ENCODE peak calls at places on chromosomes 16 and 17, in ten cellular contexts. One of them, this sample, is unnamed.

GRCh38 chr16:14050297-14051027 is 20.7 kb upstream of the MRTFB start:
- DNase-seq in WTC11: peak
- DNase-seq in suprapubic skin: peak
- DNase-seq in lower lobe of right lung: no peak
- DNase-seq in mucosa of descending colon: no peak
- DNase-seq in activated CD8-positive, alpha-beta T cell treated with anti-CD3 and anti-CD28 coated beads for 36 hours: no peak
- DNase-seq in HFFc6: no peak
- DNase-seq in testis: no peak
- DNase-seq in fibroblast of mammary gland: no peak
- DNase-seq in Caco-2: peak
- DNase-seq in this sample: peak

GRCh38 chr16:10623059-10623458 is 42.7 kb upstream of the EMP2 start:
- DNase-seq in WTC11: no peak
- DNase-seq in suprapubic skin: no peak
- DNase-seq in lower lobe of right lung: no peak
- DNase-seq in mucosa of descending colon: no peak
- DNase-seq in activated CD8-positive, alpha-beta T cell treated with anti-CD3 and anti-CD28 coated beads for 36 hours: no peak
- DNase-seq in HFFc6: no peak
- DNase-seq in testis: no peak
- DNase-seq in fibroblast of mammary gland: no peak
- DNase-seq in Caco-2: no peak
- DNase-seq in this sample: no peak

GRCh38 chr16:72597938-72598337 is 426.0 kb upstream of the PMFBP1 start:
- DNase-seq in WTC11: no peak
- DNase-seq in suprapubic skin: no peak
- DNase-seq in lower lobe of right lung: no peak
- DNase-seq in mucosa of descending colon: no peak
- DNase-seq in activated CD8-positive, alpha-beta T cell treated with anti-CD3 and anti-CD28 coated beads for 36 hours: no peak
- DNase-seq in HFFc6: no peak
- DNase-seq in testis: no peak
- DNase-seq in fibroblast of mammary gland: no peak
- DNase-seq in Caco-2: no peak
- DNase-seq in this sample: no peak

GRCh38 chr16:48596326-48596725 is 13.7 kb downstream of the N4BP1 start:
- DNase-seq in WTC11: no peak
- DNase-seq in suprapubic skin: no peak
- DNase-seq in lower lobe of right lung: no peak
- DNase-seq in mucosa of descending colon: no peak
- DNase-seq in activated CD8-positive, alpha-beta T cell treated with anti-CD3 and anti-CD28 coated beads for 36 hours: peak
- DNase-seq in HFFc6: no peak
- DNase-seq in testis: no peak
- DNase-seq in fibroblast of mammary gland: no peak
- DNase-seq in Caco-2: no peak
- DNase-seq in this sample: no peak

GRCh38 chr17:61809816-61810392 is 53.4 kb downstream of the BRIP1 start:
- DNase-seq in WTC11: no peak
- DNase-seq in suprapubic skin: no peak
- DNase-seq in lower lobe of right lung: no peak
- DNase-seq in mucosa of descending colon: no peak
- DNase-seq in activated CD8-positive, alpha-beta T cell treated with anti-CD3 and anti-CD28 coated beads for 36 hours: no peak
- DNase-seq in HFFc6: peak
- DNase-seq in testis: no peak
- DNase-seq in fibroblast of mammary gland: peak
- DNase-seq in Caco-2: no peak
- DNase-seq in this sample: no peak

GRCh38 chr16:85497622-85498314 is 115.4 kb upstream of the GSE1 start:
- DNase-seq in WTC11: no peak
- DNase-seq in suprapubic skin: no peak
- DNase-seq in lower lobe of right lung: no peak
- DNase-seq in mucosa of descending colon: no peak
- DNase-seq in activated CD8-positive, alpha-beta T cell treated with anti-CD3 and anti-CD28 coated beads for 36 hours: no peak
- DNase-seq in HFFc6: no peak
- DNase-seq in testis: peak
- DNase-seq in fibroblast of mammary gland: no peak
- DNase-seq in Caco-2: no peak
- DNase-seq in this sample: no peak

GRCh38 chr17:3963214-3964201 is 729 bp downstream of the ATP2A3 start:
- DNase-seq in WTC11: peak
- DNase-seq in suprapubic skin: no peak
- DNase-seq in lower lobe of right lung: peak
- DNase-seq in mucosa of descending colon: peak
- DNase-seq in activated CD8-positive, alpha-beta T cell treated with anti-CD3 and anti-CD28 coated beads for 36 hours: peak
- DNase-seq in HFFc6: no peak
- DNase-seq in testis: no peak
- DNase-seq in fibroblast of mammary gland: no peak
- DNase-seq in Caco-2: no peak
- DNase-seq in this sample: peak

GRCh38 chr17:60887607-60888028 is 210.0 kb downstream of the BCAS3 start:
- DNase-seq in WTC11: no peak
- DNase-seq in suprapubic skin: no peak
- DNase-seq in lower lobe of right lung: no peak
- DNase-seq in mucosa of descending colon: no peak
- DNase-seq in activated CD8-positive, alpha-beta T cell treated with anti-CD3 and anti-CD28 coated beads for 36 hours: no peak
- DNase-seq in HFFc6: no peak
- DNase-seq in testis: no peak
- DNase-seq in fibroblast of mammary gland: no peak
- DNase-seq in Caco-2: no peak
- DNase-seq in this sample: no peak

GRCh38 chr17:8488931-8489330 is 53.2 kb downstream of the NDEL1 start:
- DNase-seq in WTC11: no peak
- DNase-seq in suprapubic skin: no peak
- DNase-seq in lower lobe of right lung: no peak
- DNase-seq in mucosa of descending colon: no peak
- DNase-seq in activated CD8-positive, alpha-beta T cell treated with anti-CD3 and anti-CD28 coated beads for 36 hours: no peak
- DNase-seq in HFFc6: peak
- DNase-seq in testis: no peak
- DNase-seq in fibroblast of mammary gland: peak
- DNase-seq in Caco-2: no peak
- DNase-seq in this sample: no peak

GRCh38 chr16:81921873-81922584 is 89.2 kb downstream of the SDR42E1 start:
- DNase-seq in WTC11: no peak
- DNase-seq in suprapubic skin: no peak
- DNase-seq in lower lobe of right lung: no peak
- DNase-seq in mucosa of descending colon: no peak
- DNase-seq in activated CD8-positive, alpha-beta T cell treated with anti-CD3 and anti-CD28 coated beads for 36 hours: no peak
- DNase-seq in HFFc6: no peak
- DNase-seq in testis: no peak
- DNase-seq in fibroblast of mammary gland: no peak
- DNase-seq in Caco-2: peak
- DNase-seq in this sample: no peak

GRCh38 chr16:55638256-55638655 is 17.5 kb upstream of the SLC6A2 start:
- DNase-seq in WTC11: no peak
- DNase-seq in suprapubic skin: no peak
- DNase-seq in lower lobe of right lung: no peak
- DNase-seq in mucosa of descending colon: no peak
- DNase-seq in activated CD8-positive, alpha-beta T cell treated with anti-CD3 and anti-CD28 coated beads for 36 hours: no peak
- DNase-seq in HFFc6: no peak
- DNase-seq in testis: no peak
- DNase-seq in fibroblast of mammary gland: no peak
- DNase-seq in Caco-2: no peak
- DNase-seq in this sample: no peak

GRCh38 chr16:21222495-21223337 is 10.8 kb upstream of the ANKS4B start:
- DNase-seq in WTC11: no peak
- DNase-seq in suprapubic skin: no peak
- DNase-seq in lower lobe of right lung: no peak
- DNase-seq in mucosa of descending colon: no peak
- DNase-seq in activated CD8-positive, alpha-beta T cell treated with anti-CD3 and anti-CD28 coated beads for 36 hours: no peak
- DNase-seq in HFFc6: no peak
- DNase-seq in testis: no peak
- DNase-seq in fibroblast of mammary gland: no peak
- DNase-seq in Caco-2: peak
- DNase-seq in this sample: no peak

GRCh38 chr17:47717261-47717697 is 15.8 kb upstream of the TBX21 start:
- DNase-seq in WTC11: no peak
- DNase-seq in suprapubic skin: no peak
- DNase-seq in lower lobe of right lung: no peak
- DNase-seq in mucosa of descending colon: no peak
- DNase-seq in activated CD8-positive, alpha-beta T cell treated with anti-CD3 and anti-CD28 coated beads for 36 hours: peak
- DNase-seq in HFFc6: no peak
- DNase-seq in testis: no peak
- DNase-seq in fibroblast of mammary gland: no peak
- DNase-seq in Caco-2: no peak
- DNase-seq in this sample: no peak

GRCh38 chr17:34673516-34673915 is 94.1 kb downstream of the TMEM132E start:
- DNase-seq in WTC11: no peak
- DNase-seq in suprapubic skin: no peak
- DNase-seq in lower lobe of right lung: no peak
- DNase-seq in mucosa of descending colon: no peak
- DNase-seq in activated CD8-positive, alpha-beta T cell treated with anti-CD3 and anti-CD28 coated beads for 36 hours: no peak
- DNase-seq in HFFc6: no peak
- DNase-seq in testis: no peak
- DNase-seq in fibroblast of mammary gland: no peak
- DNase-seq in Caco-2: no peak
- DNase-seq in this sample: no peak

GRCh38 chr16:64428463-64428862 is 693.4 kb downstream of the CDH11 start:
- DNase-seq in WTC11: no peak
- DNase-seq in suprapubic skin: no peak
- DNase-seq in lower lobe of right lung: no peak
- DNase-seq in mucosa of descending colon: no peak
- DNase-seq in activated CD8-positive, alpha-beta T cell treated with anti-CD3 and anti-CD28 coated beads for 36 hours: no peak
- DNase-seq in HFFc6: peak
- DNase-seq in testis: no peak
- DNase-seq in fibroblast of mammary gland: peak
- DNase-seq in Caco-2: no peak
- DNase-seq in this sample: no peak

GRCh38 chr17:60229189-60229802 is 79.5 kb downstream of the CA4 start:
- DNase-seq in WTC11: no peak
- DNase-seq in suprapubic skin: no peak
- DNase-seq in lower lobe of right lung: no peak
- DNase-seq in mucosa of descending colon: peak
- DNase-seq in activated CD8-positive, alpha-beta T cell treated with anti-CD3 and anti-CD28 coated beads for 36 hours: no peak
- DNase-seq in HFFc6: peak
- DNase-seq in testis: no peak
- DNase-seq in fibroblast of mammary gland: peak
- DNase-seq in Caco-2: no peak
- DNase-seq in this sample: no peak

GRCh38 chr16:25691519-25692091 is at the start of gene HS3ST4:
- DNase-seq in WTC11: peak
- DNase-seq in suprapubic skin: no peak
- DNase-seq in lower lobe of right lung: no peak
- DNase-seq in mucosa of descending colon: no peak
- DNase-seq in activated CD8-positive, alpha-beta T cell treated with anti-CD3 and anti-CD28 coated beads for 36 hours: no peak
- DNase-seq in HFFc6: no peak
- DNase-seq in testis: peak
- DNase-seq in fibroblast of mammary gland: no peak
- DNase-seq in Caco-2: no peak
- DNase-seq in this sample: peak

GRCh38 chr17:49249292-49249794 is 18.8 kb upstream of the PHOSPHO1 start:
- DNase-seq in WTC11: no peak
- DNase-seq in suprapubic skin: no peak
- DNase-seq in lower lobe of right lung: peak
- DNase-seq in mucosa of descending colon: no peak
- DNase-seq in activated CD8-positive, alpha-beta T cell treated with anti-CD3 and anti-CD28 coated beads for 36 hours: no peak
- DNase-seq in HFFc6: no peak
- DNase-seq in testis: peak
- DNase-seq in fibroblast of mammary gland: no peak
- DNase-seq in Caco-2: no peak
- DNase-seq in this sample: no peak

DNA sequence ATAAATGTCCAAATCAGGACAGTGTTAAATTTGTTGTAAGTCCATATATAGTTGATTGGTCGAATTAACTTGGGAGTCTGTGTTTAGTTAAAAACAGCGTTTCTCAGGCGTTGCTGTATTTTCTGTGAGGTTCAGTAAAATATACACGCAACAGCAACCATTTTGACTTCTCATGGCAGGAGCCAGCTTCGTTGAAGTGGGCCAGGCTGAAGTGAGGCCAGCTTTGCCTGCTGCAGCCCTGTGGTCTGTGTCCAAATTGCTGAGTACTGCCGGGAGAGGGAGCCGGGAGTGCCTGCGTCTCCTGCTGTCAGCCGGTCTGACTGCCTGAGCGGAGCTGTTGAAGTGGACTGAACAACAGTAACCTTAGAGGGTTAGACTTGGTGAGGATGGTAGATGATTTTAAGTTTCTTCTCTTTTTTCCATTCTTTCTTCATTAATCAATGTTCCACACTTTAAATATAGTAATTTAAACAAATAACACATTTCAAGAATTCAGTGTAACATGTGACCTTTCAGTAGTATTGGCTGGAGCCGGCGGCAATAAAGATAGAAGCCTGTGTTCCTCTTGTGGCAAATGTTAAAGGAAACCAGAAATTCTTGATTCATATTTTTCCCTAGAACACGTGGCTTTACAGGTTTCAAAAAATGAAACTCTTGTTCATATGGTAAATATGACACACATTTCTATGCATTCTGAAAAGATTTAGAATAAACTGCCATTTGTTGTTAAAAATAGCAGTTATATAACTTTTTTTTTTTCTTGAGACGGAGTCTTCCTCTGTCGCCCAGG is 37.0 kb upstream of the ZNF750 start:
- DNase-seq in WTC11: peak
- DNase-seq in suprapubic skin: peak
- DNase-seq in lower lobe of right lung: peak
- DNase-seq in mucosa of descending colon: peak
- DNase-seq in activated CD8-positive, alpha-beta T cell treated with anti-CD3 and anti-CD28 coated beads for 36 hours: no peak
- DNase-seq in HFFc6: peak
- DNase-seq in testis: peak
- DNase-seq in fibroblast of mammary gland: peak
- DNase-seq in Caco-2: peak
- DNase-seq in this sample: peak
- TF ChIP-seq CTCF in WTC11: no peak
- TF ChIP-seq CTCF in suprapubic skin: peak
- TF ChIP-seq CTCF in lower lobe of right lung: peak
- TF ChIP-seq CTCF in mucosa of descending colon: no peak
- TF ChIP-seq CTCF in activated CD8-positive, alpha-beta T cell treated with anti-CD3 and anti-CD28 coated beads for 36 hours: no peak
- TF ChIP-seq CTCF in HFFc6: peak
- TF ChIP-seq CTCF in testis: peak
- TF ChIP-seq CTCF in fibroblast of mammary gland: peak
- TF ChIP-seq CTCF in Caco-2: no peak
- TF ChIP-seq CTCF in this sample: no peak

GRCh38 chr16:4307215-4308037 is 8.4 kb upstream of the GLIS2 start:
- DNase-seq in WTC11: peak
- DNase-seq in suprapubic skin: peak
- DNase-seq in lower lobe of right lung: peak
- DNase-seq in mucosa of descending colon: peak
- DNase-seq in activated CD8-positive, alpha-beta T cell treated with anti-CD3 and anti-CD28 coated beads for 36 hours: peak
- DNase-seq in HFFc6: peak
- DNase-seq in testis: peak
- DNase-seq in fibroblast of mammary gland: peak
- DNase-seq in Caco-2: peak
- DNase-seq in this sample: peak
- TF ChIP-seq CTCF in WTC11: no peak
- TF ChIP-seq CTCF in suprapubic skin: no peak
- TF ChIP-seq CTCF in lower lobe of right lung: peak
- TF ChIP-seq CTCF in mucosa of descending colon: no peak
- TF ChIP-seq CTCF in activated CD8-positive, alpha-beta T cell treated with anti-CD3 and anti-CD28 coated beads for 36 hours: no peak
- TF ChIP-seq CTCF in HFFc6: peak
- TF ChIP-seq CTCF in testis: no peak
- TF ChIP-seq CTCF in fibroblast of mammary gland: no peak
- TF ChIP-seq CTCF in Caco-2: no peak
- TF ChIP-seq CTCF in this sample: no peak

GRCh38 chr16:87930456-87930855 is 5.9 kb downstream of the CA5A start:
- DNase-seq in WTC11: peak
- DNase-seq in suprapubic skin: no peak
- DNase-seq in lower lobe of right lung: no peak
- DNase-seq in mucosa of descending colon: no peak
- DNase-seq in activated CD8-positive, alpha-beta T cell treated with anti-CD3 and anti-CD28 coated beads for 36 hours: peak
- DNase-seq in HFFc6: no peak
- DNase-seq in testis: no peak
- DNase-seq in fibroblast of mammary gland: no peak
- DNase-seq in Caco-2: no peak
- DNase-seq in this sample: no peak
- TF ChIP-seq CTCF in WTC11: no peak
- TF ChIP-seq CTCF in suprapubic skin: no peak
- TF ChIP-seq CTCF in lower lobe of right lung: no peak
- TF ChIP-seq CTCF in mucosa of descending colon: no peak
- TF ChIP-seq CTCF in activated CD8-positive, alpha-beta T cell treated with anti-CD3 and anti-CD28 coated beads for 36 hours: no peak
- TF ChIP-seq CTCF in HFFc6: peak
- TF ChIP-seq CTCF in testis: no peak
- TF ChIP-seq CTCF in fibroblast of mammary gland: peak
- TF ChIP-seq CTCF in Caco-2: peak
- TF ChIP-seq CTCF in this sample: no peak

GRCh38 chr16:17053536-17054160 is 417.1 kb downstream of the XYLT1 start:
- DNase-seq in WTC11: no peak
- DNase-seq in suprapubic skin: no peak
- DNase-seq in lower lobe of right lung: no peak
- DNase-seq in mucosa of descending colon: no peak
- DNase-seq in activated CD8-positive, alpha-beta T cell treated with anti-CD3 and anti-CD28 coated beads for 36 hours: no peak
- DNase-seq in HFFc6: no peak
- DNase-seq in testis: no peak
- DNase-seq in fibroblast of mammary gland: no peak
- DNase-seq in Caco-2: no peak
- DNase-seq in this sample: no peak
- TF ChIP-seq CTCF in WTC11: no peak
- TF ChIP-seq CTCF in suprapubic skin: no peak
- TF ChIP-seq CTCF in lower lobe of right lung: no peak
- TF ChIP-seq CTCF in mucosa of descending colon: no peak
- TF ChIP-seq CTCF in activated CD8-positive, alpha-beta T cell treated with anti-CD3 and anti-CD28 coated beads for 36 hours: no peak
- TF ChIP-seq CTCF in HFFc6: no peak
- TF ChIP-seq CTCF in testis: no peak
- TF ChIP-seq CTCF in fibroblast of mammary gland: no peak
- TF ChIP-seq CTCF in Caco-2: no peak
- TF ChIP-seq CTCF in this sample: no peak

This sample was measured in endothelial cell.